ENCODE peak calls at places on chromosome 18, in seven cellular contexts. N, K, E, Y, L, X and S are unnamed samples.

GRCh38 chr18:43720036-43720435 is 442.7 kb upstream of the SYT4 start:
- DNase-seq in N (peak), K (no peak), E (no peak), Y (no peak), L (no peak), X (no peak), S (no peak)

GRCh38 chr18:22564036-22564435 is 146.3 kb upstream of the CTAGE1 start:
- DNase-seq in N (no peak), K (no peak), E (no peak), Y (no peak), L (no peak), X (no peak), S (no peak)

GRCh38 chr18:77666613-77667012 is 417.0 kb downstream of the GALR1 start:
- DNase-seq in N (no peak), K (no peak), E (no peak), Y (no peak), L (no peak), X (no peak), S (no peak)

GRCh38 chr18:69954719-69955118 is 7.0 kb upstream of the CD226 start:
- DNase-seq in N (no peak), K (no peak), E (no peak), Y (no peak), L (no peak), X (no peak), S (no peak)

GRCh38 chr18:22926454-22926853 is 6.7 kb upstream of the RBBP8 start:
- DNase-seq in N (no peak), K (no peak), E (no peak), Y (no peak), L (no peak), X (no peak), S (no peak)

GRCh38 chr18:73520229-73520628 is 627.4 kb downstream of the FBXO15 start:
- DNase-seq in N (no peak), K (no peak), E (no peak), Y (no peak), L (no peak), X (no peak), S (no peak)

GRCh38 chr18:73782405-73782804 is 365.2 kb downstream of the FBXO15 start:
- DNase-seq in N (no peak), K (no peak), E (no peak), Y (no peak), L (no peak), X (no peak), S (no peak)

GRCh38 chr18:9663377-9663776 is 44.7 kb upstream of the RAB31 start:
- DNase-seq in N (peak), K (no peak), E (no peak), Y (no peak), L (no peak), X (no peak), S (no peak)

GRCh38 chr18:8876887-8877286 is 171.5 kb downstream of the MTCL1 start:
- DNase-seq in N (no peak), K (no peak), E (no peak), Y (no peak), L (no peak), X (no peak), S (no peak)

GRCh38 chr18:49944681-49945080 is 131.3 kb upstream of the ACAA2 start:
- DNase-seq in N (peak), K (no peak), E (peak), Y (no peak), L (no peak), X (no peak), S (no peak)

GRCh38 chr18:51933903-51934302 is 406.1 kb upstream of the DCC start:
- DNase-seq in N (no peak), K (no peak), E (no peak), Y (no peak), L (no peak), X (no peak), S (no peak)

GRCh38 chr18:74040008-74040407 is 107.6 kb downstream of the FBXO15 start:
- DNase-seq in N (no peak), K (no peak), E (no peak), Y (no peak), L (no peak), X (no peak), S (no peak)

GRCh38 chr18:35051978-35052377 is 10.8 kb downstream of the MAPRE2 start:
- DNase-seq in N (no peak), K (no peak), E (no peak), Y (no peak), L (no peak), X (no peak), S (no peak)

GRCh38 chr18:28007841-28008240 is 169.1 kb downstream of the CDH2 start:
- DNase-seq in N (peak), K (no peak), E (no peak), Y (no peak), L (no peak), X (no peak), S (no peak)

GRCh38 chr18:45626330-45627203 is 11.3 kb downstream of the SLC14A2 start:
- DNase-seq in N (peak), K (no peak), E (no peak), Y (no peak), L (no peak), X (no peak), S (peak)

GRCh38 chr18:44897445-44898215 is 216.9 kb downstream of the SETBP1 start:
- DNase-seq in N (no peak), K (no peak), E (peak), Y (no peak), L (no peak), X (no peak), S (no peak)

GRCh38 chr18:9691235-9691634 is 16.9 kb upstream of the RAB31 start:
- DNase-seq in N (no peak), K (no peak), E (no peak), Y (no peak), L (no peak), X (no peak), S (no peak)

GRCh38 chr18:76801567-76802505 is 20.5 kb upstream of the ZNF236 start:
- DNase-seq in N (peak), K (peak), E (peak), Y (peak), L (no peak), X (peak), S (no peak)

GRCh38 chr18:56083889-56084288 is 495.9 kb upstream of the TCF4 start:
- DNase-seq in N (no peak), K (no peak), E (no peak), Y (no peak), L (no peak), X (no peak), S (no peak)

GRCh38 chr18:74895686-74896085 is 298.0 kb downstream of the ZNF407 start:
- DNase-seq in N (peak), K (no peak), E (no peak), Y (no peak), L (no peak), X (no peak), S (no peak)

GRCh38 chr18:28189400-28190239 is 12.7 kb upstream of the CDH2 start:
- DNase-seq in N (peak), K (no peak), E (no peak), Y (no peak), L (no peak), X (no peak), S (no peak)

GRCh38 chr18:57727952-57728807 is 74.9 kb downstream of the ATP8B1 start:
- DNase-seq in N (peak), K (no peak), E (no peak), Y (peak), L (no peak), X (no peak), S (no peak)

GRCh38 chr18:8707946-8708345 is 2.6 kb downstream of the MTCL1 start:
- DNase-seq in N (no peak), K (no peak), E (no peak), Y (no peak), L (no peak), X (no peak), S (no peak)

GRCh38 chr18:8706981-8707940 is 1.9 kb downstream of the MTCL1 start:
- DNase-seq in N (no peak), K (peak), E (no peak), Y (peak), L (peak), X (peak), S (no peak)

GRCh38 chr18:78562446-78563020 is 417.1 kb upstream of the SALL3 start:
- DNase-seq in N (no peak), K (no peak), E (no peak), Y (no peak), L (no peak), X (no peak), S (no peak)

GRCh38 chr18:24398515-24398914 is 891 bp upstream of the OSBPL1A start:
- DNase-seq in N (no peak), K (no peak), E (no peak), Y (no peak), L (no peak), X (no peak), S (no peak)

GRCh38 chr18:26655614-26656400 is 107.5 kb upstream of the KCTD1 start:
- DNase-seq in N (peak), K (peak), E (peak), Y (peak), L (peak), X (peak), S (peak)

GRCh38 chr18:58336605-58337004 is 292.3 kb downstream of the ALPK2 start:
- DNase-seq in N (peak), K (no peak), E (no peak), Y (no peak), L (no peak), X (no peak), S (no peak)

GRCh38 chr18:46148810-46149209 is 44.6 kb downstream of the HAUS1 start:
- DNase-seq in N (peak), K (no peak), E (peak), Y (peak), L (peak), X (no peak), S (peak)

GRCh38 chr18:48600046-48600745 is 61.4 kb downstream of the CTIF start:
- DNase-seq in N (no peak), K (no peak), E (no peak), Y (no peak), L (no peak), X (peak), S (no peak)

GRCh38 chr18:32576296-32576916 is 105.7 kb upstream of the GAREM1 start:
- DNase-seq in N (peak), K (peak), E (no peak), Y (no peak), L (peak), X (peak), S (peak)

GRCh38 chr18:22542400-22542835 is 124.7 kb upstream of the CTAGE1 start:
- DNase-seq in N (no peak), K (no peak), E (no peak), Y (no peak), L (no peak), X (peak), S (no peak)

GRCh38 chr18:73924836-73925235 is 222.8 kb downstream of the FBXO15 start:
- DNase-seq in N (no peak), K (no peak), E (no peak), Y (no peak), L (no peak), X (no peak), S (no peak)

GRCh38 chr18:34543356-34543755 is 166.7 kb upstream of the DTNA start:
- DNase-seq in N (no peak), K (no peak), E (no peak), Y (no peak), L (no peak), X (no peak), S (no peak)

GRCh38 chr18:12236934-12237832 is 17.0 kb upstream of the CIDEA start:
- DNase-seq in N (peak), K (peak), E (peak), Y (peak), L (peak), X (peak), S (peak)